ENCODE peak calls at places on chromosomes 1 and 21, in four cellular contexts. A is transverse colon, Y is GM23338, K is Panc1. E is an unnamed sample.

GRCh38 chr1:177256153-177256814 is 85.5 kb downstream of the BRINP2 start:
- DNase-seq in A (peak), Y (peak), K (peak), E (no peak)

GRCh38 chr1:78004719-78005346 is at the start of gene DNAJB4:
- DNase-seq in A (peak), Y (peak), K (peak), E (peak)

GRCh38 chr1:230815277-230815676 is 53.0 kb downstream of the C1orf198 start:
- DNase-seq in A (no peak), Y (no peak), K (no peak), E (no peak)

GRCh38 chr1:244361764-244362473 is 89.8 kb downstream of the ADSS2 start:
- DNase-seq in A (no peak), Y (peak), K (no peak), E (no peak)

GRCh38 chr1:21779613-21780521 is 3.1 kb downstream of the USP48 start:
- DNase-seq in A (no peak), Y (no peak), K (no peak), E (no peak)

GRCh38 chr1:42154685-42155084 is 1.5 kb downstream of the GUCA2B start:
- DNase-seq in A (no peak), Y (no peak), K (no peak), E (no peak)

GRCh38 chr21:26120833-26121232 is 49.7 kb downstream of the APP start:
- DNase-seq in A (no peak), Y (peak), K (no peak), E (no peak)

GRCh38 chr1:110011527-110012041 is 22.8 kb upstream of the STRIP1 start:
- DNase-seq in A (peak), Y (peak), K (no peak), E (peak)

GRCh38 chr21:28516996-28517592 is 475.6 kb downstream of the LTN1 start:
- DNase-seq in A (peak), Y (peak), K (peak), E (no peak)

GRCh38 chr21:37085726-37086125 is 12.7 kb downstream of the TTC3 start:
- DNase-seq in A (no peak), Y (no peak), K (no peak), E (no peak)
- H3K4me3 ChIP-seq in A (no peak), Y (no peak), K (no peak), E (no peak)

GRCh38 chr1:6577831-6578525 is 1.8 kb upstream of the ZBTB48 start:
- DNase-seq in A (no peak), Y (no peak), K (no peak), E (no peak)
- H3K27ac ChIP-seq in A (no peak), Y (no peak), K (no peak), E (no peak)

DNA sequence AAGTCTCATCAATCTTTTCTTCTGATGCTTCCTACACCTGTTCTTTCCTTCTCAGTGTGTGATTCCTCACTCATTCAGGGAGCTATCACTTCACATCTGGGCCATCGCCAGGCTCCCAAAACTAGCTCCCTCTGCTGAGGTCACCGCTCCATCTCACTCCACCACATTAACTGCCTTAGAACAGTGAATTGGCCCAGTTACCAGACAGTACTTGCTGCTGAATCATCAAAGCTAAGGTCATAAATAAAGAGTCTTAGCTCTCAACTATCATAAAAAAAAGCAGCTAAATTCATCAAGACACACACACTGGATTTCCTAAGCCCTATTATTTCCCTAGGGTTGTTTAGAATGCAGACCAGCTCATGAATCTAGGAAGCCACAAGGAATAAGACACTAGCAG is 18.8 kb upstream of the SRM start:
- DNase-seq in A (no peak), Y (no peak), K (no peak), E (no peak)
- TF ChIP-seq POLR2AphosphoS5 in A (no peak), Y (no peak), K (no peak), E (no peak)

DNA sequence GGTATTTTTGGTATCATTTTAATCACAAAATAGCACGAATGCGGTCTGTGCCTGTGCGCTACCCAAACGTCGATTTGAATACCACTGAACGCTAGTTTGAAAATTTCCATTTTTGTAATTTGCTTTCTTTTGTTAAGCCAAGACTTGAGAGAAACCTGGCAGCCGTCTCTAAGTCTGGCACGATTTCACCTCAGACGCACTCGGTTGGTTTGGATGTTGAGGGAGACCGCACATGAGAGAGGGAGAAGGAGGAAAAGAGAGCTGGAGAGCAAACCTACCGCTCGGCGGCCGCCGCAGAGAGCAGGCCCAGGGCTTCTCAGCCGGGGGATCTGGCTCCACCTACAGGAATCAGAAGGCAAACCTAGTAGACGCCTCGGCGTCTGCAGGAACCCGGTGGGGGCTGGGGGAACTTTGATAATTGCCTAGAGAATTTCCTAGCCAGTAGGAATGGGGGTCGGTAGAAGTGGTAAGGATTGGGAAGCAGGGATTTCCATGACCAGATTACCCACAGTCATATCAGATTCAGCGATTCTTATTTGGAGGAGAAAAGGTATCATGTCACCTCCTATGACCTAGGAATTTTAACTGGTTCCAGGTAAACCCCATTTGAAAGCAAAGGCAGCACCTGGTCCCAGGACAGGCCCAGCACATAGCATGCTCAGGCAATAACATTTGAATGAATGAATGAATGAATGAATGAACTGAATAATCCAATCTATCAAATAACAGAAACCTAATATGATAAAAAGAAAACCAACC is 83.2 kb downstream of the TM2D1 start:
- DNase-seq in A (peak), Y (peak), K (no peak), E (peak)
- H3K4me3 ChIP-seq in A (peak), Y (peak), K (peak), E (no peak)

GRCh38 chr1:216765346-216766300 is 42.4 kb upstream of the ESRRG start:
- DNase-seq in A (no peak), Y (no peak), K (no peak), E (no peak)
- H3K27ac ChIP-seq in A (no peak), Y (no peak), K (no peak), E (no peak)

GRCh38 chr1:248807067-248807737 is 18.5 kb downstream of the SH3BP5L start:
- DNase-seq in A (peak), Y (peak), K (peak), E (peak)

GRCh38 chr1:248802454-248802853 is 23.3 kb downstream of the SH3BP5L start:
- DNase-seq in A (peak), Y (no peak), K (no peak), E (no peak)

GRCh38 chr1:248808876-248809275 is 16.8 kb downstream of the SH3BP5L start:
- DNase-seq in A (no peak), Y (no peak), K (no peak), E (no peak)

GRCh38 chr1:248805905-248806304 is 19.8 kb downstream of the SH3BP5L start:
- DNase-seq in A (no peak), Y (no peak), K (no peak), E (peak)

DNA sequence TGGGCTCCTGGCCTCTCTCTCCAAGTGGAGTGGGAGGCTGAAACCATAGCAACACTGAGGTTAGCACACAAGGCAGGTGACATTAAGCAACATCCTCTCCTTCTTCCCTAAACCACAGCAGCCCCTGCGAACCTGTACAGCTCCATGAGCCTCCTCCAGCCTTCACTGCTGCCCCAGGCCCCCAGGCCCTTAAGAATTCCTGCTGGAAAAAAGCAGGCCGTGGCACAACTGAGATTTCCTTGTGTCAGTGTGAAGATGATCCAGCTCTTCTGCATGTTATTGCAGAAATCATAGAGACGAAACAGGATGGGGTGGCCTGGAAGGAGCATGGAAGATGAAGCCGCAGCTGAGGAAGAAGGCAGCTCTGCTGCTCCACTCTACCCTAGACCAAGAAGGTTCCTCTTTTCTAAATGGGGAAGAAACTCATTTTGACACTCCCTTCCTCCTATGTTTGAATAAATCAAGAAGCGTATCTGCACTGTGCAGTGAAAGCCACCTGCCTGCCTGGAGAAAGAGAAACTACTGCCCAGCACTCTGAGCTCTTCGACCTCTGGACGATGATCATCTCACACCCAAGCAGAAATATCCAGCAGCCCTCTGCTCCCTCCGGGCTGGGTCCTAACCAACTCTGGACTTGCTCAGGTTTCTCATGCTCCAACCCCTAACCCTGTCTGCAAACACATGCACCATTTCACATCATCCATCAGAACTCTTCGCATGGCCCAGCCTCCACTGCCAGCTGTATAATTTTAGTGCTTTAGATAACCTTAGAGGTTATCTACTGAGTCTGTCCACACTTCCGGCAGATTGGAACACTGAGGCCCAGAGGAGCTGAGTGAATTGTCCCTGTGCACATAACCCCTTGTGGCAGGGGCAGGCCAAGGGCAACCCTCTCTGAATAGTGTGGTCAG is 20.7 kb downstream of the SH3BP5L start:
- DNase-seq in A (peak), Y (no peak), K (no peak), E (no peak)
- TF ChIP-seq POLR2AphosphoS5 in A (no peak), Y (no peak), K (no peak), E (peak)

E was measured in HL-60.